ENCODE peak calls at places on chromosomes 3 and 15, in five cellular contexts. F is epithelial cell of esophagus, H is hepatocyte, O is mammary epithelial cell, I is Panc1. B is an unnamed sample.

GRCh38 chr15:81273200-81273599 is 50.7 kb downstream of the STARD5 start:
- DNase-seq in F (no peak), H (no peak), O (no peak), I (no peak), B (no peak)

GRCh38 chr3:144948711-144949110 is 977.1 kb downstream of the DIPK2A start:
- DNase-seq in F (no peak), H (peak), O (no peak), I (no peak), B (no peak)

GRCh38 chr3:166527325-166527724 is 690.1 kb upstream of the BCHE start:
- DNase-seq in F (no peak), H (no peak), O (peak), I (no peak), B (no peak)

GRCh38 chr15:66803182-66803729 is 101.2 kb downstream of the SMAD6 start:
- DNase-seq in F (peak), H (peak), O (peak), I (peak), B (peak)

GRCh38 chr3:27354588-27355203 is 14.5 kb downstream of the NEK10 start:
- DNase-seq in F (no peak), H (no peak), O (no peak), I (no peak), B (no peak)

GRCh38 chr3:69879051-69879450 is 120.5 kb upstream of the SAMMSON start:
- DNase-seq in F (no peak), H (no peak), O (no peak), I (no peak), B (no peak)

GRCh38 chr15:96332854-96333193 is 2.3 kb downstream of the NR2F2 start:
- DNase-seq in F (no peak), H (no peak), O (no peak), I (no peak), B (no peak)

GRCh38 chr15:68767833-68768232 is 52.9 kb downstream of the ANP32A start:
- DNase-seq in F (no peak), H (no peak), O (no peak), I (no peak), B (no peak)

GRCh38 chr15:74293021-74293810 is 57.1 kb downstream of the CCDC33 start:
- DNase-seq in F (no peak), H (no peak), O (no peak), I (no peak), B (no peak)

GRCh38 chr15:33985287-33985686 is 17.0 kb downstream of the CHRM5 start:
- DNase-seq in F (peak), H (peak), O (peak), I (no peak), B (no peak)

GRCh38 chr15:60318236-60318867 is 79.4 kb downstream of the ANXA2 start:
- DNase-seq in F (no peak), H (no peak), O (no peak), I (no peak), B (no peak)

GRCh38 chr3:15982667-15983145 is 184.9 kb upstream of the ANKRD28 start:
- DNase-seq in F (peak), H (no peak), O (peak), I (peak), B (no peak)

GRCh38 chr3:114020907-114021306 is 35.4 kb downstream of the CCDC191 start:
- DNase-seq in F (no peak), H (no peak), O (no peak), I (no peak), B (no peak)

GRCh38 chr3:113018461-113019181 is 27.8 kb downstream of the GTPBP8 start:
- DNase-seq in F (peak), H (peak), O (peak), I (peak), B (no peak)

GRCh38 chr3:94225176-94225742 is 162.4 kb downstream of the NSUN3 start:
- DNase-seq in F (peak), H (no peak), O (peak), I (no peak), B (no peak)

GRCh38 chr15:89912145-89912673 is 543 bp downstream of the ARPIN start:
- DNase-seq in F (peak), H (peak), O (no peak), I (no peak), B (peak)

GRCh38 chr3:152204218-152204617 is 64.5 kb upstream of the MBNL1 start:
- DNase-seq in F (no peak), H (no peak), O (no peak), I (no peak), B (no peak)

GRCh38 chr3:126414961-126415660 is 20.4 kb downstream of the CFAP100 start:
- DNase-seq in F (no peak), H (no peak), O (no peak), I (no peak), B (no peak)

GRCh38 chr3:67460841-67461240 is 193.6 kb downstream of the SUCLG2 start:
- DNase-seq in F (no peak), H (no peak), O (no peak), I (no peak), B (no peak)

GRCh38 chr3:189908646-189909045 is 212.1 kb downstream of the P3H2 start:
- DNase-seq in F (peak), H (no peak), O (peak), I (no peak), B (no peak)

DNA sequence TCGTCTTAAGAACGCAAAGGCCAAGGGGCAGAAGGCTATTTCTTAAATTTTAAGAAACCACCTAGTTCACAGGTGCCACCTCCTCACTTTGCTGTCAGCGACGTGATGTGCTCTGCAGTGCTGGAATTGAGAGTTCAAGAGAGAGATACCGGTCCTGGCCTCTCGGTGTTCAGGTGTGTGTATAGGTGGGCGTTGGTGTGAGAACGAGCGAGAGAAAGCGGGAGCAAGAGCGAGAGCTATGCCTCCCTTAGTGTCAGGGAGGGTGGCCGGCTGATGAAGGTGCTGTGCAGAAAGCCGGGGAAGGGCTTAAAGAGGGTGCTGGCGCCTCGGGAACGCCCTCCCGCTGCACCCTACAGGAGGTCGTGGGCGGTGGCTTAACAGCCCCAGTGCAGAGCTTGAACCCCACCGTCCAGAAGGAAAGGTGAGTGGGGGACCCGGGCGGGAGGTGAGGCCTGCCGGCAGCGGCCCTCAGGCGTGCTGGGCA is 247.1 kb upstream of the TOPAZ1 start:
- DNase-seq in F (no peak), H (no peak), O (no peak), I (no peak), B (no peak)
- H3K4me3 ChIP-seq in F (no peak), H (peak), O (peak), I (peak), B (no peak)

GRCh38 chr15:69953816-69954215 is 143.9 kb downstream of the TLE3 start:
- DNase-seq in F (no peak), H (no peak), O (no peak), I (no peak), B (no peak)
- H3K4me3 ChIP-seq in F (no peak), H (no peak), O (no peak), I (no peak), B (no peak)

GRCh38 chr3:39903253-39903652 is 93.8 kb downstream of the MYRIP start:
- DNase-seq in F (no peak), H (no peak), O (no peak), I (no peak), B (no peak)
- H3K4me3 ChIP-seq in F (no peak), H (no peak), O (no peak), I (no peak), B (no peak)

GRCh38 chr3:133486658-133487057 is 86.8 kb downstream of the BFSP2 start:
- DNase-seq in F (no peak), H (no peak), O (no peak), I (no peak), B (no peak)

GRCh38 chr3:133487204-133487603 is 86.3 kb upstream of the CDV3 start:
- DNase-seq in F (no peak), H (no peak), O (no peak), I (no peak), B (peak)

GRCh38 chr3:133489466-133490085 is 83.9 kb upstream of the CDV3 start:
- DNase-seq in F (peak), H (no peak), O (peak), I (no peak), B (no peak)

GRCh38 chr3:133488785-133489367 is 84.6 kb upstream of the CDV3 start:
- DNase-seq in F (peak), H (peak), O (peak), I (no peak), B (no peak)

DNA sequence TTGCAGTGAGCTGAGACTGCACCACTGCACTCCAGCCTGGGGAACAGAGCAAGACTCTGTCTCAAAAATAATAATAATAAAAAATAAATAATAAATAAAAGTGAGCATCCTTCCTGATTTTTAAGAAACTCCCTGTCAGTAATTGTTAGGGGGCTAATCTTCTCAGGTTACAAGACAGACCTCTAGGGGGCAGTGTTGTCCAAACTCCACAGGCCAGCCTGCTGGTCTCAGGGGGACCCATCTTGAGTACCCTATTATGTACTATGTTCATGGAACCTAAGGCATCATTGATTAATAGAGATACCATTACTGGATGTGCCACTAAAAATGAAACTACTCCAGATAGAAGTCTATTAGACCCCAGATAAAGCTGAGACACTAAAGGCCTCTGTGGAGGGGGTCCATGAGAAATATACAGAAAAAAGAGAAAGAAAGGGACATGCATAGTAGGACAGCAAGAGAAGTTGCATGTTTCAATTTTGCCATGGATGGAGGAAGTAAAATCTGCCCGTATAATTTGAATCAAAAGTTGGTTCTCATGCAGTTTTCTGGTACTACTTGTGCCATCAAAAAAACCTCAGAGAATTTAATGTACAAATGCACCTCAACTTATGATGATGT is 85.5 kb upstream of the CDV3 start:
- DNase-seq in F (peak), H (peak), O (no peak), I (no peak), B (peak)
- H3K4me3 ChIP-seq in F (no peak), H (no peak), O (no peak), I (no peak), B (no peak)

GRCh38 chr15:30905821-30906220 is 2.1 kb downstream of the FAN1 start:
- DNase-seq in F (no peak), H (no peak), O (no peak), I (no peak), B (peak)

GRCh38 chr15:30901889-30902288 is 1.8 kb upstream of the FAN1 start:
- DNase-seq in F (no peak), H (no peak), O (no peak), I (no peak), B (no peak)

GRCh38 chr15:30903497-30904187 is at the start of gene FAN1:
- DNase-seq in F (peak), H (peak), O (peak), I (peak), B (peak)

GRCh38 chr15:30906366-30906765 is 2.7 kb downstream of the FAN1 start:
- DNase-seq in F (peak), H (peak), O (no peak), I (no peak), B (peak)

GRCh38 chr15:30904812-30905211 is 1.1 kb downstream of the FAN1 start:
- DNase-seq in F (no peak), H (no peak), O (no peak), I (no peak), B (no peak)
- H3K4me3 ChIP-seq in F (peak), H (peak), O (peak), I (no peak), B (no peak)

GRCh38 chr3:49723301-49723630 is 485 bp downstream of the GMPPB start:
- DNase-seq in F (peak), H (peak), O (peak), I (no peak), B (peak)

GRCh38 chr3:49720383-49721164 is 1.1 kb upstream of the AMIGO3 start:
- DNase-seq in F (no peak), H (no peak), O (no peak), I (no peak), B (no peak)

GRCh38 chr3:49721165-49721860 is 1.8 kb upstream of the AMIGO3 start:
- DNase-seq in F (no peak), H (no peak), O (no peak), I (no peak), B (no peak)

GRCh38 chr3:49722896-49723295 is 855 bp downstream of the GMPPB start:
- DNase-seq in F (no peak), H (no peak), O (no peak), I (no peak), B (no peak)

GRCh38 chr3:49721861-49722781 is 1.6 kb downstream of the GMPPB start:
- DNase-seq in F (no peak), H (no peak), O (no peak), I (no peak), B (no peak)
- H3K4me3 ChIP-seq in F (no peak), H (no peak), O (no peak), I (peak), B (peak)

DNA sequence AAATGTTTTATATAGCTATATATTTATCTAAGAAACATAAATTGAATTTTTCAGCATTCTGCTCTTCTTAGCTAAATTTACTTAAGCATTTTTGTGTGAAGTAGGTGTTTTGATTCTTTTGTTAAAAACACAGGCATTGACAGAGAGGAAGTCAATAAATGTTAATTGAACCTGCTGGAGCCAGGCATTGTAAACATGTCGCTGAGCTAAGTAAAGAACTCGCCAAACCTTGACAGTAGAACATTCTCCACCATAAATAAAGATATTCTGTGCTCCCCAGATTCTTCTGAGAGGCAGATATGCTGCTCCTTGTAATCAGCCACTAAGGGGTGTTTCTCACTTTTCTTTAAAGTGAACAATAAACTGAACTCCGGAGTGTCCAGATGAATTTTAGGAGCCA is 38.4 kb downstream of the SYNM start:
- DNase-seq in F (no peak), H (no peak), O (no peak), I (no peak), B (no peak)
- H3K4me3 ChIP-seq in F (no peak), H (no peak), O (no peak), I (no peak), B (no peak)

DNA sequence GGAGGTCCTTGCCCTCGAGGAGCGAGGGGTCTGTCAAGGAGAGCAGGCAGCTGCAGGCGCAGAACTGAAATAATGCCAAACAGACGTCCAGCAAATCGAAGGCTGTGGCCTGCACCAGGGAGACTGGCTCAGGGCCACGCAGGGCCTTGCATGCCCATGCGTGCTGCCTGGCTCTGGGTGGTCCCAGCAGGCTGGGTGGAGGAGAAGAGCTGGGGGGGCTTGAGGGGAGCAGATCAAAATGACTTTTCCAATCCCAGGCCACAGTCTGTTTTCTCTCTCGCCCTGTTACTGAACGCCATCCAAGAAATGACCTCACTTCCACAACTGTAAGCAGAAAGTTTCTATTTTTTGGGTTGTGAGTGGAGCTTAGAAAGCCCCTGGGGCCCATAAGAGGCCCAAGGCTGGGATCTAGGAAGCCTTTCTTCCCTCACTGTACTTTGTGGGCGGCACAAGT is 96.9 kb upstream of the RPL32 start:
- DNase-seq in F (no peak), H (peak), O (no peak), I (no peak), B (peak)
- H3K4me3 ChIP-seq in F (no peak), H (no peak), O (no peak), I (no peak), B (no peak)